ENCODE peak calls at places on chromosomes 16 and 17, in ten cellular contexts. R is iPS DF 6.9, E is ascending aorta, M is tibial artery, P is prostate gland, Y is body of pancreas, L is uterus, Q is transverse colon, G is endothelial cell of umbilical vein, V is heart left ventricle. A is an unnamed sample. For H3K9me3, the result is how much of the 10 kb centered on the place peaks cover.

GRCh38 chr17:62707425-62707739 is 79.9 kb downstream of the MRC2 start:
- DNase-seq in R (no peak), E (no peak), M (no peak), P (no peak), Y (no peak), L (no peak), Q (no peak), G (no peak), V (no peak), A (no peak)

GRCh38 chr17:7686221-7687071 is 844 bp downstream of the TP53 start:
- DNase-seq in R (no peak), E (no peak), M (peak), P (peak), Y (peak), L (peak), Q (peak), G (peak), V (peak), A (peak)

GRCh38 chr16:53549970-53550406 is 47.0 kb upstream of the AKTIP start:
- DNase-seq in R (peak), E (no peak), M (peak), P (peak), Y (peak), L (peak), Q (peak), G (peak), V (peak), A (peak)

GRCh38 chr17:72715906-72716572 is 376.4 kb downstream of the SLC39A11 start:
- DNase-seq in R (no peak), E (no peak), M (no peak), P (peak), Y (peak), L (no peak), Q (no peak), G (no peak), V (no peak), A (no peak)

GRCh38 chr17:80123791-80124190 is 22.4 kb downstream of the GAA start:
- DNase-seq in R (no peak), E (no peak), M (no peak), P (no peak), Y (peak), L (no peak), Q (no peak), G (no peak), V (no peak), A (no peak)

GRCh38 chr17:8563024-8563776 is 67.3 kb downstream of the MYH10 start:
- DNase-seq in R (no peak), E (no peak), M (no peak), P (no peak), Y (no peak), L (no peak), Q (no peak), G (no peak), V (no peak), A (no peak)

GRCh38 chr16:456891-457483 is 31.5 kb downstream of the RAB11FIP3 start:
- DNase-seq in R (no peak), E (no peak), M (peak), P (peak), Y (peak), L (no peak), Q (no peak), G (peak), V (no peak), A (no peak)

GRCh38 chr17:54861469-54861983 is 39.1 kb upstream of the TOM1L1 start:
- DNase-seq in R (no peak), E (no peak), M (no peak), P (no peak), Y (no peak), L (no peak), Q (no peak), G (no peak), V (no peak), A (no peak)

GRCh38 chr16:68539704-68540370 is 746 bp downstream of the ZFP90 start:
- DNase-seq in R (no peak), E (no peak), M (no peak), P (no peak), Y (no peak), L (no peak), Q (no peak), G (peak), V (no peak), A (no peak)

GRCh38 chr17:79627766-79628690 is 17.2 kb upstream of the RBFOX3 start:
- DNase-seq in R (no peak), E (no peak), M (peak), P (no peak), Y (no peak), L (peak), Q (no peak), G (no peak), V (no peak), A (no peak)

GRCh38 chr17:57630736-57631135 is 114.4 kb downstream of the CCDC182 start:
- DNase-seq in R (no peak), E (no peak), M (no peak), P (no peak), Y (no peak), L (no peak), Q (no peak), G (no peak), V (no peak), A (no peak)

GRCh38 chr17:1179635-1180433 is at the start of gene ABR:
- DNase-seq in R (no peak), E (no peak), M (no peak), P (peak), Y (peak), L (peak), Q (peak), G (peak), V (peak), A (peak)

GRCh38 chr16:86529160-86529559 is 18.8 kb downstream of the FOXF1 start:
- DNase-seq in R (no peak), E (no peak), M (no peak), P (no peak), Y (no peak), L (no peak), Q (no peak), G (no peak), V (no peak), A (no peak)

GRCh38 chr17:82648761-82649474 is 674 bp upstream of the WDR45B start:
- DNase-seq in R (no peak), E (no peak), M (peak), P (peak), Y (peak), L (peak), Q (peak), G (no peak), V (peak), A (no peak)

GRCh38 chr17:17021194-17021863 is 20.9 kb upstream of the MPRIP start:
- DNase-seq in R (no peak), E (no peak), M (peak), P (no peak), Y (peak), L (no peak), Q (peak), G (no peak), V (peak), A (no peak)

GRCh38 chr17:7043544-7044268 is at the start of gene SLC16A11:
- DNase-seq in R (no peak), E (no peak), M (peak), P (no peak), Y (peak), L (no peak), Q (peak), G (peak), V (peak), A (no peak)

GRCh38 chr17:21452377-21453143 is 76.4 kb downstream of the KCNJ12 start:
- DNase-seq in R (peak), E (no peak), M (peak), P (peak), Y (peak), L (peak), Q (peak), G (peak), V (peak), A (no peak)

GRCh38 chr17:73591278-73592078 is 52.8 kb downstream of the SDK2 start:
- DNase-seq in R (no peak), E (no peak), M (no peak), P (no peak), Y (no peak), L (no peak), Q (peak), G (no peak), V (no peak), A (no peak)

GRCh38 chr16:31764103-31764502 is 109.5 kb upstream of the ZNF267 start:
- DNase-seq in R (no peak), E (no peak), M (no peak), P (no peak), Y (no peak), L (no peak), Q (no peak), G (no peak), V (no peak), A (no peak)

DNA sequence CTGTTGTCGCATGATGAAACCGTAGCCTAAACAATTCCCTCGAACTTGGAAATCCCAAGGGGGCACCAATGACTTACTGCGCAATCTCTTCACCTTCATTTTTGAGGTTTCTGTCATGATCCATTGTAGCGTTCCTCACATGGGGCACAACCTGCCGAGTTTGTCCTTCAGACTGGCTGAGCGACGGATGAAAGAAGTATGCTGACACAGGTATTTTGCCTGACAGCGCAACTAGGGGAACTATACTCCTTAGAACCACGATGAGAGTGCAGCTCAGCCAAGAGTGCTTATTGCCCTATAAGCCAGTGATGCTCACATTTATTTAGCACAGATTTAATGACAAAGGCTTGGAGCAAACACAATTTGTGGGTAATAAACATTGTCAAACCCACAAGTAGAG is 106.3 kb upstream of the ZNF267 start:
- DNase-seq in R (no peak), E (no peak), M (no peak), P (no peak), Y (no peak), L (no peak), Q (no peak), G (no peak), V (no peak), A (no peak)
- H3K9me3 ChIP-seq in R (under half), E (half or more), M (half or more), P (under half), Y (under half), L (under half), Q (half or more), G (under half), V (half or more), A (under half)

GRCh38 chr17:43349142-43349541 is 49.7 kb upstream of the ARL4D start:
- DNase-seq in R (no peak), E (no peak), M (no peak), P (no peak), Y (no peak), L (no peak), Q (no peak), G (no peak), V (no peak), A (no peak)
- H3K9me3 ChIP-seq in R (under half), E (under half), M (under half), P (under half), Y (under half), L (under half), Q (under half), G (under half), V (under half), A (under half)

DNA sequence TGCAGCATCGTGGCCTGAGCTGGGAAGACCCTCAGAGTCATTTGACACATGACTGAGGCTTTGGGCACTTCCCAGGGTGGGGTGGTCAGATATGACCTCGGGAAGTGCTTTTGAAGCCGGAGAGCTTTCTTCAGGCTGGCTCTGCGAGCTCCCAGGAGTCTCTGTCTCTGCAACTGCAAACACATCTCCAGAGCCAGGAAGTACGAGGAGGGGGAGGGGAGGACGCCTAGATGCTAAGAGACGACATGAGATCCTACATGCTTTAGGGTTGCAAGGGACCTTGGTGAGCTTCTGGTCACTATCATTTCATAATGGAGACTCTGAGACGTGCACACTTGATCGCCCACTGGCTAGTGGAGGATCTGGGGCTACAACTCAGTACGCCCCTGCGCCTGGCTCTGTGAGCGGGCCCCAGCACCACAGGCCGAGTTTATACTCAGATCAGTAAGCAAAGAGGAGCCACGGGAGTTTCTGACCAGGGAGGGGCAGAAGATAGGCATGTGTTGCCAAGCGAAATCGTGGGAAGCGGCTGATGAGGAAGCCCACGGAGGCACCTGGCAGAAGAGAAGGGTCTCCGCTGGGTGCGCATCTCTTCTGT is 527 bp upstream of the MGAT5B start:
- DNase-seq in R (no peak), E (no peak), M (no peak), P (no peak), Y (no peak), L (no peak), Q (no peak), G (peak), V (no peak), A (no peak)
- H3K9me3 ChIP-seq in R (under half), E (under half), M (under half), P (under half), Y (under half), L (under half), Q (under half), G (under half), V (under half), A (under half)

GRCh38 chr17:41837761-41838538 is at the start of gene KLHL10:
- DNase-seq in R (no peak), E (no peak), M (no peak), P (no peak), Y (no peak), L (no peak), Q (no peak), G (no peak), V (no peak), A (no peak)
- H3K9me3 ChIP-seq in R (under half), E (under half), M (under half), P (under half), Y (under half), L (under half), Q (under half), G (under half), V (under half), A (under half)

GRCh38 chr17:39835038-39835786 is 28.9 kb downstream of the IKZF3 start:
- DNase-seq in R (peak), E (no peak), M (no peak), P (no peak), Y (no peak), L (no peak), Q (no peak), G (no peak), V (no peak), A (no peak)

GRCh38 chr17:39838784-39839183 is 25.3 kb downstream of the IKZF3 start:
- DNase-seq in R (no peak), E (no peak), M (no peak), P (no peak), Y (no peak), L (no peak), Q (no peak), G (no peak), V (no peak), A (no peak)

GRCh38 chr17:39834017-39834416 is 30.1 kb downstream of the IKZF3 start:
- DNase-seq in R (no peak), E (no peak), M (no peak), P (no peak), Y (no peak), L (no peak), Q (no peak), G (no peak), V (no peak), A (no peak)

GRCh38 chr17:39838057-39838456 is 26.1 kb downstream of the IKZF3 start:
- DNase-seq in R (no peak), E (no peak), M (no peak), P (no peak), Y (no peak), L (no peak), Q (no peak), G (no peak), V (no peak), A (no peak)

GRCh38 chr17:39836117-39836516 is 28.0 kb downstream of the IKZF3 start:
- DNase-seq in R (no peak), E (no peak), M (no peak), P (no peak), Y (no peak), L (no peak), Q (no peak), G (no peak), V (no peak), A (no peak)
- H3K9me3 ChIP-seq in R (under half), E (under half), M (under half), P (under half), Y (under half), L (under half), Q (under half), G (under half), V (under half), A (under half)

GRCh38 chr16:35685085-35685484 is 2225.7 kb downstream of the TP53TG3F start:
- DNase-seq in R (no peak), E (no peak), M (no peak), P (no peak), Y (no peak), L (no peak), Q (no peak), G (no peak), V (no peak), A (no peak)
- H3K9me3 ChIP-seq in R (under half), E (under half), M (under half), P (under half), Y (under half), L (under half), Q (under half), G (under half), V (under half), A (under half)

GRCh38 chr16:64957246-64957645 is 164.6 kb downstream of the CDH11 start:
- DNase-seq in R (no peak), E (no peak), M (no peak), P (no peak), Y (no peak), L (no peak), Q (no peak), G (no peak), V (no peak), A (no peak)
- H3K9me3 ChIP-seq in R (under half), E (under half), M (under half), P (under half), Y (under half), L (under half), Q (under half), G (under half), V (under half), A (under half)

A was measured in T-helper 17 cell.